ENCODE peak calls at places on chromosomes 16 and 17, in eight cellular contexts. O is GM10248, P is GM13977, G is body of pancreas, B is fibroblast of mammary gland, Y is heart right ventricle, Z is AG04450, F is coronary artery. J is an unnamed sample.

GRCh38 chr17:11736613-11737289 is 138.5 kb downstream of the DNAH9 start:
- DNase-seq in O (no peak), P (no peak), G (no peak), B (no peak), Y (no peak), Z (no peak), F (no peak), J (no peak)

GRCh38 chr16:16907089-16907488 is 528.1 kb downstream of the NPIPA7 start:
- DNase-seq in O (no peak), P (no peak), G (no peak), B (no peak), Y (no peak), Z (no peak), F (no peak), J (no peak)

GRCh38 chr17:915416-916201 is 64.0 kb downstream of the NXN start:
- DNase-seq in O (no peak), P (no peak), G (no peak), B (peak), Y (peak), Z (no peak), F (no peak), J (no peak)

GRCh38 chr17:2485543-2485942 is 26.1 kb downstream of the METTL16 start:
- DNase-seq in O (no peak), P (no peak), G (no peak), B (peak), Y (no peak), Z (no peak), F (no peak), J (no peak)

GRCh38 chr16:11152205-11152604 is 103.8 kb downstream of the SOCS1 start:
- DNase-seq in O (no peak), P (no peak), G (no peak), B (no peak), Y (no peak), Z (no peak), F (no peak), J (no peak)

GRCh38 chr16:11618107-11618717 is 31.5 kb upstream of the LITAF start:
- DNase-seq in O (no peak), P (no peak), G (no peak), B (no peak), Y (no peak), Z (no peak), F (no peak), J (no peak)

GRCh38 chr17:65235284-65235683 is 98.1 kb downstream of the RGS9 start:
- DNase-seq in O (no peak), P (no peak), G (no peak), B (no peak), Y (no peak), Z (no peak), F (no peak), J (no peak)

GRCh38 chr17:83143817-83144231 is 64.4 kb downstream of the METRNL start:
- DNase-seq in O (no peak), P (no peak), G (no peak), B (no peak), Y (no peak), Z (no peak), F (peak), J (no peak)

GRCh38 chr16:26643519-26643918 is 423.2 kb upstream of the C16orf82 start:
- DNase-seq in O (no peak), P (no peak), G (no peak), B (no peak), Y (no peak), Z (no peak), F (no peak), J (no peak)

GRCh38 chr16:88941051-88941932 is 35.7 kb downstream of the CBFA2T3 start:
- DNase-seq in O (peak), P (peak), G (peak), B (no peak), Y (peak), Z (no peak), F (no peak), J (peak)

GRCh38 chr16:20910781-20911321 is 10.3 kb downstream of the LYRM1 start:
- DNase-seq in O (no peak), P (no peak), G (no peak), B (peak), Y (no peak), Z (no peak), F (no peak), J (no peak)

GRCh38 chr16:2586241-2586640 is 48.4 kb downstream of the PDPK1 start:
- DNase-seq in O (peak), P (no peak), G (no peak), B (no peak), Y (no peak), Z (no peak), F (no peak), J (no peak)
- TF ChIP-seq CTCF in O (no peak), P (peak), G (no peak), B (peak), Y (no peak), Z (no peak), F (no peak), J (no peak)

GRCh38 chr17:50036455-50037320 is 19.2 kb upstream of the ITGA3 start:
- DNase-seq in O (no peak), P (peak), G (no peak), B (no peak), Y (no peak), Z (no peak), F (peak), J (no peak)

GRCh38 chr17:50035930-50036329 is 20.0 kb upstream of the ITGA3 start:
- DNase-seq in O (no peak), P (peak), G (no peak), B (no peak), Y (no peak), Z (no peak), F (no peak), J (no peak)

GRCh38 chr17:50037321-50038107 is 18.4 kb upstream of the ITGA3 start:
- DNase-seq in O (no peak), P (no peak), G (peak), B (peak), Y (peak), Z (no peak), F (peak), J (no peak)

GRCh38 chr17:50034504-50035364 is 21.2 kb upstream of the ITGA3 start:
- DNase-seq in O (no peak), P (no peak), G (no peak), B (no peak), Y (no peak), Z (no peak), F (no peak), J (no peak)

GRCh38 chr17:50035421-50035879 is 20.5 kb upstream of the ITGA3 start:
- DNase-seq in O (peak), P (peak), G (no peak), B (no peak), Y (no peak), Z (no peak), F (no peak), J (no peak)
- TF ChIP-seq CTCF in O (no peak), P (no peak), G (no peak), B (no peak), Y (no peak), Z (peak), F (no peak), J (no peak)

GRCh38 chr16:81408409-81408950 is 36.1 kb upstream of the CMIP start:
- DNase-seq in O (no peak), P (no peak), G (no peak), B (no peak), Y (no peak), Z (no peak), F (no peak), J (no peak)

GRCh38 chr16:81403208-81403600 is 41.4 kb upstream of the CMIP start:
- DNase-seq in O (no peak), P (no peak), G (no peak), B (no peak), Y (no peak), Z (no peak), F (no peak), J (no peak)

GRCh38 chr16:81409016-81409556 is 35.5 kb upstream of the CMIP start:
- DNase-seq in O (no peak), P (no peak), G (no peak), B (no peak), Y (no peak), Z (no peak), F (no peak), J (no peak)

GRCh38 chr16:81403601-81404391 is 40.8 kb upstream of the CMIP start:
- DNase-seq in O (peak), P (peak), G (peak), B (peak), Y (peak), Z (peak), F (peak), J (peak)

DNA sequence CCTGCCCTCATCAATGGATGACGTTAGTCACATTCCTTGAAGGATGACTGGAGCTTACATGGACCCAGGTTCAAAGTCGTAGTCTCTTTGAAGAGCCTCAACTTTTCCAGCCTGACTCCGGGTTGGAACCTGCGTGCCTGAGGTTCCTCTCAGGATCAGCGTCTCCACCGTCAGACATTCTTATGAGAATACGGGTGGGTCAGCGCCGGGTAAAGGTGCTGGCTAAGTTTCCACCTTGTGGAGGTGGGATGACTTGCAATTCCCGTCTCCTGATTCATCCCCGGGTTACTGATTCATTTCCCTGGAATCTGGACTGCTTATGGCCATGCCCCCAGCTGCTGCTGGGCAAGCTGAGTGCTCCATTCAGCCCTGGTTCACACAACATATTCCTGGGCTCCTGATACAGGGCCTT is 38.9 kb upstream of the CMIP start:
- DNase-seq in O (no peak), P (no peak), G (peak), B (peak), Y (no peak), Z (peak), F (no peak), J (no peak)
- TF ChIP-seq CTCF in O (no peak), P (no peak), G (no peak), B (no peak), Y (no peak), Z (peak), F (no peak), J (no peak)

DNA sequence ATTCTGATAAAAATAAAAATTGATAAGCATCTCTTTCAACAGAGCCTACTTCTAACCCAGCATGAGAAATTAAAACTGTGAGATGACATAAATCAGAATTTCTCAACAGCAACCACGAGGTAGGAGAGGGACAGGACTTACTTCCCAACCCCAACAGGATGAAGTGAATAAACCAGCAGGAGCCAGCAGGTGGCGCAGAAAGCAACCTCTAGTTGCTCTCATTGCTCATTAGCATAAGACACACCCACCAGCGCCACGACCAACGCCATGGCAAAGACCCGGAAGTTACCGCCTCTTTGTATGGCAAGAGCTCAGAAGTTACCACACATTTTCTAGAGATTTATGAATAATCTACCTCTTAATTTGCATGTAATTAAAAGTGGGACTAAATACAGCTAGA is 189.4 kb upstream of the CDH8 start:
- DNase-seq in O (peak), P (peak), G (peak), B (peak), Y (peak), Z (no peak), F (no peak), J (peak)
- TF ChIP-seq CTCF in O (no peak), P (peak), G (peak), B (peak), Y (no peak), Z (no peak), F (no peak), J (peak)

GRCh38 chr17:7404737-7405412 is 978 bp upstream of the TMEM256 start:
- DNase-seq in O (no peak), P (peak), G (peak), B (peak), Y (peak), Z (no peak), F (no peak), J (no peak)

GRCh38 chr17:7403043-7403901 is 625 bp downstream of the TMEM256 start:
- DNase-seq in O (no peak), P (no peak), G (peak), B (no peak), Y (peak), Z (peak), F (no peak), J (no peak)

GRCh38 chr17:7405882-7406825 is 1.5 kb upstream of the NLGN2 start:
- DNase-seq in O (no peak), P (no peak), G (no peak), B (no peak), Y (no peak), Z (no peak), F (no peak), J (no peak)

GRCh38 chr17:7405413-7405881 is 1.6 kb upstream of the TMEM256 start:
- DNase-seq in O (no peak), P (no peak), G (no peak), B (no peak), Y (no peak), Z (no peak), F (no peak), J (no peak)

DNA sequence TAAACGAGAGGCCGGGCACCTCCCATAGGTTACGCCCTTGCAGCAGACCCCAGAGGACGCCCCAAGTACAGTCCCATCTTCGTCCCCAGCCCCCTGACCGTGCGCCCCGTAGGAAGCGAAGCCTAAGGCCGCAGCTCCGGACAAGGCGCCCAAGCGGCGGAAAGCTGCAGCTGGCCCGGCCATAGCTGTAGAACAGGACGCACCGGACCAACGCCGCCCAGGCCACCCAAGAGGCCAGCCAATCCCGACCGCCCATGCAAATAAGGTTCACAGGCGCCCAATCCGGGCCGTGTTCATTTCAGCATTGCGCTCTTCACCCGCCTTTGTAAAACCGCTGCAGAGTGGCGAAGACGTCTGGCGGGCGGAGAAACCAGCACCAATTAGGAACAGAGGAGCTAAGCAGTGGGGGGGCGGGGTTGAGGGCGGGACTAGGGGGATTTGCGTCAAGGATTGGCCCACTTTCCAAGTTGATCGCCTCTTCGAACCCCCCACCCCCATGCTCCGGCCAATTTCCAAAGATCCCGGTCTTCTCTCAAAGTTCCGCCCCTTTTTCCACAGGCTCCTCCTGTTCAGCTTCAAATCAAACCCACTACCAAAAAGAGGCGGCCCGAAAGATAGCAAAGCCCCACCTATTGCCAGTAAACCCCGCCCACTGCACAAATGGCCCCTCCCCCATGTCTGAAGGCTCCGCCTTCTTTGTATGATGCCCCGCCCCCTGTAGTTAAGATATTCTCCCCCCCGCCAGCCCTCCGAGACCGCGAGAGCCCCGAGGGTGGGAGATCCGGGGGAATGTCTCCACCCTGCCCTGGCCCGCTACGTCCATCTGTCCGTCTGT is at the start of gene TMEM256:
- DNase-seq in O (peak), P (peak), G (peak), B (peak), Y (peak), Z (peak), F (peak), J (peak)
- TF ChIP-seq CTCF in O (no peak), P (no peak), G (no peak), B (no peak), Y (no peak), Z (peak), F (no peak), J (no peak)

DNA sequence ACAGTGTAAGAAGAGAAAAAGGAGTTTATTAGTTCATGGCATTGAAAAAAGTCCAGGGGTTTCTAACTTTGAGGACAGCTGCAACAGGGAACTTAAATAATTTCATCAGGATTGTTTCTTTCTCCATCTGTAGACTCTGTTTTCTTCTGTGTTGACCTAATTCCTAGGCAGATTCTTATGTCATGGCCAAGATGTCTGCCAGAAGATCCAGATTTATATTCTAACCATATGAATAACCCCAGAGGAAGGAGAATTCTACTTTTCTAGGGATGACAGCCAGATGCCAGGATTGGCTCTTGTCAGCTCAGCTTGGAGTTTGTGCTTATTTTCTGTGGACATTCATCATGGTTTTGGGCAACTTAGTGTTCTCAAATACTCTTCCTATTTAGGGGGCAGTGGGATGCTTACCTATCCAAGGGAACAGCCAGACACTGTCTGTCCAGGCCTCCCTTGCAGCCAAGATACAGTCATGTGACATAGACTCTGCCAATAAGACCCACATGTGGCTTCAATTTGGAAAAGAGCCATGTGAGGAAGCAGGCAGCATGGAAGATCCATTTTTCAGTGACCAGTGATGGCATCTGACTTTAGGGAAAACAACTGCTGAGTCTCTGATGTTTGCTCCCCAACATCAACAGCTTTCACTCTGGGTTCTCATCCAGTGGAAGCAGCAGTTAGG is 18.2 kb downstream of the PCTP start:
- DNase-seq in O (no peak), P (no peak), G (no peak), B (peak), Y (no peak), Z (no peak), F (no peak), J (no peak)
- TF ChIP-seq CTCF in O (no peak), P (no peak), G (no peak), B (no peak), Y (no peak), Z (no peak), F (no peak), J (no peak)

DNA sequence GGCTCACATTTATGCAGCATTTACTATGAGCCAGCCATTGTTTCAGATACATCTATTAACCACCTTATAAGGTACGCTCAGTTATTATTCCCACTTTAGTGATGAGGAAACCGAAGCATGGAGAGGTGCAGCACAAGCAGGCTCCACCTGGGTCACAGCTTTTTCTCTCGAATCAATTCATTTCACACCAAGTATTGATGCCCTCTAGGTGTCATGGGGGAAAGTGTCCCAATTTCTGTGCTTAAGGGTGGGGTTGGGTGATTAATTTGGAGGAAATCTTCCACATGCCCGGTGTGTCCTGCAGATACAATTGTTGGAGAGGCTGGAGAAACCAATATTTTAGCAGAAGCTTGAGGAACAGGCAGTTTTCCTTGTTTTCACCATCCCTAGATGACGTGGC is 62.7 kb upstream of the DNAJA2 start:
- DNase-seq in O (no peak), P (no peak), G (no peak), B (no peak), Y (no peak), Z (no peak), F (no peak), J (no peak)
- TF ChIP-seq CTCF in O (no peak), P (no peak), G (no peak), B (no peak), Y (no peak), Z (no peak), F (no peak), J (no peak)

GRCh38 chr16:66511615-66512500 is 38.1 kb downstream of the TK2 start:
- DNase-seq in O (no peak), P (no peak), G (peak), B (peak), Y (no peak), Z (peak), F (peak), J (no peak)
- TF ChIP-seq CTCF in O (no peak), P (no peak), G (peak), B (peak), Y (no peak), Z (no peak), F (no peak), J (no peak)

GRCh38 chr17:73588291-73589095 is 55.8 kb downstream of the SDK2 start:
- DNase-seq in O (no peak), P (no peak), G (no peak), B (no peak), Y (no peak), Z (no peak), F (no peak), J (no peak)
- TF ChIP-seq CTCF in O (no peak), P (no peak), G (no peak), B (no peak), Y (no peak), Z (no peak), F (no peak), J (no peak)

GRCh38 chr16:85610059-85610445 is 3.1 kb upstream of the GSE1 start:
- DNase-seq in O (no peak), P (no peak), G (no peak), B (no peak), Y (no peak), Z (no peak), F (no peak), J (no peak)
- TF ChIP-seq CTCF in O (no peak), P (no peak), G (no peak), B (no peak), Y (no peak), Z (no peak), F (no peak), J (no peak)

J was measured in GM20000.